ENCODE peak calls at places on chromosomes 13 and 19, in seven cellular contexts. V is tibial artery; E is heart right ventricle; W is CD4-positive, CD25-positive, alpha-beta regulatory T cell; H is kidney; N is upper lobe of left lung; T is Karpas-422. A is an unnamed sample.
A peak's percentile ranks its signal among the peaks of the same experiment; 100 is the strongest.

GRCh38 chr13:30464496-30465351 is 1.0 kb downstream of the HMGB1 start:
- DNase-seq in V (peak; percentile 84), E (peak; percentile 84), W (peak; percentile 79), H (peak; percentile 93), N (peak; percentile 95), T (peak; percentile 89), A (peak; percentile 88)

GRCh38 chr19:42469311-42470239 is 26.8 kb upstream of the CXCL17 start:
- DNase-seq in V (no peak), E (no peak), W (no peak), H (no peak), N (no peak), T (peak; percentile 38), A (no peak)

GRCh38 chr19:16779539-16780163 is 49.5 kb upstream of the SIN3B start:
- DNase-seq in V (no peak), E (no peak), W (no peak), H (no peak), N (no peak), T (no peak), A (no peak)

GRCh38 chr19:28574212-28574611 is 638.7 kb downstream of the UQCRFS1 start:
- DNase-seq in V (peak; percentile 19), E (no peak), W (no peak), H (no peak), N (no peak), T (no peak), A (no peak)

GRCh38 chr13:39501711-39502324 is 101.2 kb downstream of the LHFPL6 start:
- DNase-seq in V (no peak), E (peak; percentile 65), W (no peak), H (peak; percentile 55), N (no peak), T (no peak), A (peak; percentile 64)

GRCh38 chr13:94710881-94711560 is 1.3 kb downstream of the SOX21 start:
- DNase-seq in V (peak; percentile 62), E (no peak), W (no peak), H (peak; percentile 68), N (peak; percentile 85), T (no peak), A (peak; percentile 63)

GRCh38 chr13:27005556-27005955 is 166.1 kb downstream of the USP12 start:
- DNase-seq in V (no peak), E (no peak), W (no peak), H (no peak), N (no peak), T (no peak), A (no peak)

GRCh38 chr13:80029170-80029569 is 311.8 kb downstream of the SPRY2 start:
- DNase-seq in V (no peak), E (no peak), W (no peak), H (no peak), N (no peak), T (no peak), A (no peak)

GRCh38 chr13:45305079-45305478 is 35.9 kb downstream of the TPT1 start:
- DNase-seq in V (no peak), E (no peak), W (no peak), H (no peak), N (no peak), T (no peak), A (no peak)

GRCh38 chr13:35866801-35867200 is 264.4 kb downstream of the DCLK1 start:
- DNase-seq in V (no peak), E (peak; percentile 62), W (no peak), H (no peak), N (no peak), T (no peak), A (no peak)

GRCh38 chr19:41478875-41479756 is 36.2 kb downstream of the ERICH4 start:
- DNase-seq in V (no peak), E (no peak), W (no peak), H (no peak), N (no peak), T (no peak), A (no peak)

GRCh38 chr19:8307400-8307964 is 676 bp downstream of the CD320 start:
- DNase-seq in V (peak; percentile 66), E (no peak), W (no peak), H (peak; percentile 56), N (no peak), T (peak; percentile 55), A (no peak)

GRCh38 chr13:44244288-44244687 is 129.3 kb upstream of the SERP2 start:
- DNase-seq in V (no peak), E (no peak), W (no peak), H (no peak), N (no peak), T (no peak), A (no peak)

GRCh38 chr19:13622727-13623126 is 116.4 kb upstream of the CACNA1A start:
- DNase-seq in V (peak; percentile 7), E (no peak), W (no peak), H (no peak), N (no peak), T (no peak), A (no peak)

GRCh38 chr13:64397699-64398098 is 2832.4 kb downstream of the PCDH9 start:
- DNase-seq in V (no peak), E (no peak), W (no peak), H (no peak), N (no peak), T (no peak), A (no peak)
- H3K27ac ChIP-seq in V (no peak overlapping the region), E (no peak overlapping the region), W (no peak overlapping the region), H (no peak overlapping the region), N (no peak overlapping the region), T (no peak overlapping the region), A (no peak overlapping the region)

DNA sequence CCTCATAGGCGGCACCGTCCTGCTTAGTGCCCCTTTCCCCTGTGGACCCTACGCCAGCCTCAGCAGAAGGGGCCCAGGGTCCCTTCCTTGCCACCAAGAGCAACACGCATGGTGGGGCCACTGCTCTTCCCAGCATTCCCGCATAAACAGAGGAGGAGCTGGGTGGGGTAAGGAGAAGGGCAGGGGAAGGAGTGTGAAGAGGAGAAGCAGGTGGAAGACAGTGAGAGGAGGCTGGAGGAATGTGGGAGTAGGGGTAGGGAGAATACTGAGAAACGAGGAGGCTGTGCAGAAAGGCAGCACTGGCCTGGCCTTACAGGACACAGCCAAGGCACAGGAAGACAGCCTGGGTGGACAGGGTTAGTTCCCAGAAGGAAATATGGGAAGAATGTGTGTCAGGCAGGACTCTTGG is 43.9 kb downstream of the ZNF331 start:
- DNase-seq in V (no peak), E (no peak), W (no peak), H (peak; percentile 22), N (no peak), T (no peak), A (no peak)
- H3K36me3 ChIP-seq in V (peaks cover 30% of the 10 kb centered on the region), E (peaks cover 40% of the 10 kb centered on the region), W (peaks cover 24% of the 10 kb centered on the region), H (peaks cover 14% of the 10 kb centered on the region), N (peaks cover 25% of the 10 kb centered on the region), T (peaks cover 27% of the 10 kb centered on the region), A (peaks cover 12% of the 10 kb centered on the region)

DNA sequence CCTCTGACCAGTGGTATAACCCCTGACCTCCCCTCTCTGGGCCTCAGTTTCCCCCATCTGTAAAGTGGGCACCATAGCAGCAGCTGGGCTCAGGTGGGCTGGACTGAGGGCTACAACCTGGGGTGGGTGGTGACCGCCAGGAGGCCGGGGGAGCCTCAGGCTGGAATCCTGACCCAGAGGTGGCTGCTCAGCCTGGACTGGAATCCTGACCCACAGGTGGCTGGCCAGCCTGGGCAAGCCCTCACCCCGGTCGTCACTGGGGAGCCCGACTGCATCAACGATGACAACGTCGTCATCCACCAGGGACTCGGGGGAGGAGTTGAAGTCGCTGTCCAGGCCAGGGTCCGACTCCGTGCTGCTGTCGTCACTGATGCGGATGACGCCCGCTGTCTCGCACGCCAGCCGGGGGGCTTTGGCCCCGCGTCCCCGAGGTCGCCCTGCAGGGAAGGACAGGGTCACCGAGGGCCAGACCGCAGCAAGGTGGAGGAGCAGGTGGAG is 10.2 kb downstream of the GPX4 start:
- DNase-seq in V (no peak), E (no peak), W (no peak), H (peak; percentile 85), N (peak; percentile 84), T (no peak), A (no peak)
- H3K27ac ChIP-seq in V (peak overlapping the region; percentile 76), E (peak overlapping the region; percentile 79), W (peak overlapping the region; percentile 23), H (peak overlapping the region; percentile 84), N (peak overlapping the region; percentile 61), T (no peak overlapping the region), A (peak overlapping the region; percentile 74)

GRCh38 chr19:39308531-39309304 is 11.9 kb downstream of the LRFN1 start:
- DNase-seq in V (peak; percentile 45), E (no peak), W (no peak), H (no peak), N (no peak), T (peak; percentile 44), A (no peak)
- H3K36me3 ChIP-seq in V (no peaks in the 10 kb centered on the region), E (no peaks in the 10 kb centered on the region), W (peaks cover 3% of the 10 kb centered on the region), H (no peaks in the 10 kb centered on the region), N (peaks cover 5% of the 10 kb centered on the region), T (no peaks in the 10 kb centered on the region), A (no peaks in the 10 kb centered on the region)

A was measured in upper lobe of right lung.